ENCODE peak calls at places on chromosome 17, in ten cellular contexts. I is esophagus mucosa; Q is stimulated activated naive CD8-positive, alpha-beta T cell treated with anti-CD3 and anti-CD28 coated beads, Interleukin-15, Interleukin-2, amounts not matched to agents 100 U/mL and 50 U/mL, for 24 hours; M is activated T-cell treated with anti-CD3 and anti-CD28 coated beads, Interleukin-2, amount 50 U/mL, for 4 hours; E is pancreas; T is Right ventricle myocardium superior; R is left lung; P is activated naive CD8-positive, alpha-beta T cell treated with anti-CD3 and anti-CD28 coated beads, Interleukin-2, amount 10 ng/mL, durations not matched to agents 7 days and 5 days; W is lower lobe of right lung; D is activated CD8-positive, alpha-beta T cell treated with anti-CD3 and anti-CD28 coated beads, Interleukin-2, amount 10 ng/mL, durations not matched to agents 7 days and 5 days. V is an unnamed sample.

GRCh38 chr17:81609541-81610353 is 27.2 kb downstream of the NPLOC4 start:
- ATAC-seq in R (no peak), T (peak), E (no peak), D (no peak), W (no peak), Q (no peak), I (no peak), M (no peak), P (no peak), V (no peak)

GRCh38 chr17:47935961-47936360 is 5.4 kb upstream of the PNPO start:
- ATAC-seq in E (no peak), D (no peak), T (no peak), W (peak), R (peak), Q (no peak), I (peak), M (no peak), P (no peak), V (no peak)

GRCh38 chr17:68512967-68513474 is 791 bp downstream of the PRKAR1A start:
- ATAC-seq in M (peak), P (no peak), R (peak), I (no peak), W (peak), T (peak), E (peak), D (no peak), Q (no peak), V (no peak)

GRCh38 chr17:28871056-28871579 is 16.3 kb downstream of the ERAL1 start:
- ATAC-seq in R (no peak), P (peak), W (no peak), M (peak), E (no peak), T (no peak), Q (peak), I (peak), D (peak), V (peak)

GRCh38 chr17:39688475-39688835 is 598 bp upstream of the PGAP3 start:
- ATAC-seq in D (no peak), R (peak), T (no peak), Q (no peak), I (no peak), P (no peak), M (no peak), W (no peak), E (no peak), V (no peak)

GRCh38 chr17:21140911-21141310 is 14.1 kb downstream of the DHRS7B start:
- ATAC-seq in E (no peak), R (no peak), T (no peak), W (no peak), P (no peak), Q (no peak), I (no peak), D (no peak), M (no peak), V (peak)

GRCh38 chr17:32912218-32912897 is 15.6 kb upstream of the TMEM98 start:
- ATAC-seq in M (no peak), T (peak), Q (no peak), W (peak), D (no peak), P (no peak), I (peak), E (peak), R (peak), V (no peak)

GRCh38 chr17:66690166-66690565 is 144.8 kb upstream of the CACNG5 start:
- ATAC-seq in I (no peak), R (no peak), M (no peak), Q (no peak), D (no peak), P (no peak), W (no peak), T (no peak), E (no peak), V (no peak)

GRCh38 chr17:70081885-70082284 is 6.9 kb downstream of the KCNJ16 start:
- ATAC-seq in P (no peak), D (no peak), E (no peak), T (no peak), Q (no peak), R (no peak), W (no peak), I (no peak), M (no peak), V (no peak)

GRCh38 chr17:68777243-68777855 is 176.2 kb upstream of the FAM20A start:
- ATAC-seq in M (no peak), T (peak), I (peak), W (peak), D (no peak), P (no peak), E (peak), R (peak), Q (no peak), V (no peak)

GRCh38 chr17:67129283-67129682 is 84.9 kb downstream of the CACNG1 start:
- ATAC-seq in I (no peak), P (no peak), W (no peak), D (no peak), T (no peak), R (no peak), M (no peak), E (no peak), Q (no peak), V (no peak)

GRCh38 chr17:16328997-16329396 is 24.3 kb downstream of the CENPV start:
- ATAC-seq in W (peak), E (peak), D (no peak), T (no peak), P (no peak), I (no peak), M (no peak), R (peak), Q (no peak), V (peak)

GRCh38 chr17:46061435-46061834 is 62.4 kb downstream of the STH start:
- ATAC-seq in M (no peak), E (peak), Q (no peak), R (peak), I (peak), D (no peak), W (peak), P (no peak), T (no peak), V (no peak)

GRCh38 chr17:77110006-77110374 is 30.8 kb upstream of the SEC14L1 start:
- ATAC-seq in T (peak), D (peak), I (peak), R (peak), E (no peak), P (no peak), M (no peak), Q (no peak), W (peak), V (no peak)

GRCh38 chr17:33233855-33234228 is 59.3 kb downstream of the ASIC2 start:
- ATAC-seq in I (no peak), D (peak), W (no peak), Q (no peak), P (no peak), T (peak), E (peak), M (no peak), R (no peak), V (no peak)

GRCh38 chr17:74563358-74563757 is 4.0 kb downstream of the CD300H start:
- ATAC-seq in D (no peak), E (no peak), M (no peak), R (no peak), W (no peak), P (no peak), I (no peak), Q (no peak), T (no peak), V (no peak)

GRCh38 chr17:76752006-76752405 is 14.1 kb downstream of the MFSD11 start:
- ATAC-seq in D (peak), E (no peak), R (peak), W (no peak), Q (no peak), P (peak), I (peak), M (peak), T (no peak), V (no peak)

GRCh38 chr17:8532021-8532420 is 96.3 kb downstream of the NDEL1 start:
- ATAC-seq in D (no peak), Q (no peak), I (no peak), E (peak), M (no peak), P (no peak), T (no peak), W (peak), R (peak), V (no peak)

GRCh38 chr17:63395075-63395815 is 50.9 kb downstream of the CYB561 start:
- ATAC-seq in I (no peak), M (no peak), T (peak), R (peak), Q (no peak), D (no peak), E (no peak), P (no peak), W (no peak), V (no peak)

GRCh38 chr17:42305543-42306384 is 17.5 kb downstream of the STAT5A start:
- ATAC-seq in M (peak), I (no peak), D (no peak), Q (no peak), T (no peak), R (no peak), E (peak), P (no peak), W (no peak), V (no peak)

GRCh38 chr17:66661411-66661843 is 173.5 kb upstream of the CACNG5 start:
- ATAC-seq in R (peak), M (no peak), P (no peak), D (no peak), T (no peak), I (peak), E (no peak), Q (no peak), W (no peak), V (no peak)

GRCh38 chr17:32136856-32137255 is 5.4 kb upstream of the RHOT1 start:
- ATAC-seq in D (peak), M (peak), Q (peak), I (no peak), T (no peak), R (no peak), E (no peak), W (no peak), P (peak), V (no peak)

GRCh38 chr17:824372-824771 is 42.2 kb downstream of the MRM3 start:
- ATAC-seq in P (no peak), I (no peak), W (no peak), D (no peak), R (no peak), M (no peak), T (peak), Q (no peak), E (no peak), V (no peak)

GRCh38 chr17:8275421-8276290 is 12.8 kb upstream of the RANGRF start:
- ATAC-seq in T (no peak), R (no peak), Q (no peak), D (no peak), I (no peak), E (no peak), M (no peak), W (no peak), P (no peak), V (no peak)

GRCh38 chr17:56819030-56819429 is 14.7 kb downstream of the C17orf67 start:
- ATAC-seq in I (no peak), E (no peak), T (no peak), P (no peak), W (no peak), M (no peak), D (no peak), Q (no peak), R (no peak), V (no peak)

V was measured in stimulated activated memory B cell treated with anti-CD40 and anti-IgM and Interleukin-4, amounts not matched to agents 10 μg/mL and 1 μg/mL and 100 μg/mL, for 72 hours.